ENCODE peak calls at places on chromosomes 7 and 10, in seven cellular contexts. S, H, A, G, D, X and R are unnamed samples.

GRCh38 chr7:7176421-7177043 is 5.8 kb upstream of the C1GALT1 start:
- DNase-seq in D (peak; percentile 80), G (no peak), A (no peak), S (no peak), H (peak; percentile 98), X (peak; percentile 49), R (no peak)

GRCh38 chr10:86857097-86857825 is 100.2 kb downstream of the MMRN2 start:
- DNase-seq in D (no peak), X (peak; percentile 52), S (no peak), H (peak; percentile 86), A (no peak), G (no peak), R (no peak)

GRCh38 chr10:85319826-85320225 is 991.4 kb downstream of the CCSER2 start:
- DNase-seq in D (no peak), X (no peak), G (peak; percentile 53), S (no peak), H (no peak), A (peak; percentile 4), R (no peak)

GRCh38 chr7:36315309-36315948 is 74.2 kb upstream of the ANLN start:
- DNase-seq in D (no peak), G (no peak), A (no peak), H (peak; percentile 23), S (no peak), X (no peak), R (no peak)

GRCh38 chr10:80158598-80159127 is 26.1 kb downstream of the PLAC9 start:
- DNase-seq in H (peak; percentile 96), A (peak; percentile 62), S (no peak), G (peak; percentile 88), D (peak; percentile 92), X (peak; percentile 97), R (peak; percentile 96)

GRCh38 chr7:17710312-17710711 is 230.0 kb downstream of the SNX13 start:
- DNase-seq in A (no peak), D (no peak), H (no peak), G (no peak), X (no peak), S (no peak), R (no peak)

GRCh38 chr10:77710081-77710551 is 72.5 kb upstream of the KCNMA1 start:
- DNase-seq in G (no peak), H (no peak), D (no peak), A (no peak), X (no peak), S (no peak), R (no peak)

GRCh38 chr10:133529576-133529946 is 2.4 kb downstream of the CYP2E1 start:
- DNase-seq in A (no peak), X (no peak), S (no peak), H (no peak), D (no peak), G (no peak), R (no peak)

GRCh38 chr10:122128357-122128756 is 139.4 kb downstream of the TACC2 start:
- DNase-seq in G (peak; percentile 82), A (no peak), H (peak; percentile 91), S (no peak), D (no peak), X (no peak), R (no peak)

GRCh38 chr10:97892506-97892905 is 42.9 kb downstream of the GOLGA7B start:
- DNase-seq in S (no peak), G (no peak), A (no peak), H (no peak), X (no peak), D (no peak), R (no peak)

GRCh38 chr7:134534633-134535032 is 7.3 kb downstream of the AKR1B10 start:
- DNase-seq in D (no peak), A (no peak), G (no peak), H (no peak), X (no peak), S (no peak), R (no peak)

GRCh38 chr7:96045919-96046318 is 273.6 kb downstream of the DYNC1I1 start:
- DNase-seq in D (no peak), H (no peak), A (no peak), G (no peak), S (no peak), X (no peak), R (no peak)

GRCh38 chr7:155962191-155962967 is 150.1 kb upstream of the SHH start:
- DNase-seq in D (no peak), G (no peak), A (no peak), S (no peak), X (peak; percentile 76), H (peak; percentile 5), R (no peak)

GRCh38 chr7:94374721-94375120 is 20.0 kb upstream of the COL1A2 start:
- DNase-seq in A (no peak), G (no peak), X (no peak), H (peak; percentile 62), D (no peak), S (no peak), R (no peak)

GRCh38 chr10:96614515-96614914 is 27.7 kb upstream of the TM9SF3 start:
- DNase-seq in S (no peak), A (peak; percentile 36), H (peak; percentile 91), G (no peak), X (peak; percentile 90), D (no peak), R (no peak)

GRCh38 chr7:5997210-5997808 is 11.5 kb downstream of the PMS2 start:
- DNase-seq in G (peak; percentile 20), A (peak; percentile 74), X (peak; percentile 51), H (peak; percentile 82), D (no peak), S (no peak), R (no peak)

GRCh38 chr7:18356195-18356645 is 139.3 kb upstream of the HDAC9 start:
- DNase-seq in H (peak; percentile 56), A (peak; percentile 34), D (peak; percentile 42), G (no peak), S (no peak), X (no peak), R (no peak)

GRCh38 chr7:101841328-101841727 is 23.9 kb downstream of the CUX1 start:
- DNase-seq in A (no peak), D (no peak), X (no peak), H (no peak), S (peak; percentile 9), G (no peak), R (no peak)

GRCh38 chr10:118944959-118945622 is 84.4 kb upstream of the NANOS1 start:
- DNase-seq in X (peak; percentile 3), D (no peak), A (no peak), H (no peak), S (no peak), G (no peak), R (no peak)

GRCh38 chr7:148078126-148078525 is 512.4 kb upstream of the C7orf33 start:
- DNase-seq in S (no peak), A (no peak), D (no peak), G (no peak), X (no peak), H (no peak), R (no peak)

GRCh38 chr10:130177250-130177649 is 41.1 kb downstream of the GLRX3 start:
- DNase-seq in S (no peak), D (no peak), H (no peak), X (no peak), G (no peak), A (no peak), R (no peak)

DNA sequence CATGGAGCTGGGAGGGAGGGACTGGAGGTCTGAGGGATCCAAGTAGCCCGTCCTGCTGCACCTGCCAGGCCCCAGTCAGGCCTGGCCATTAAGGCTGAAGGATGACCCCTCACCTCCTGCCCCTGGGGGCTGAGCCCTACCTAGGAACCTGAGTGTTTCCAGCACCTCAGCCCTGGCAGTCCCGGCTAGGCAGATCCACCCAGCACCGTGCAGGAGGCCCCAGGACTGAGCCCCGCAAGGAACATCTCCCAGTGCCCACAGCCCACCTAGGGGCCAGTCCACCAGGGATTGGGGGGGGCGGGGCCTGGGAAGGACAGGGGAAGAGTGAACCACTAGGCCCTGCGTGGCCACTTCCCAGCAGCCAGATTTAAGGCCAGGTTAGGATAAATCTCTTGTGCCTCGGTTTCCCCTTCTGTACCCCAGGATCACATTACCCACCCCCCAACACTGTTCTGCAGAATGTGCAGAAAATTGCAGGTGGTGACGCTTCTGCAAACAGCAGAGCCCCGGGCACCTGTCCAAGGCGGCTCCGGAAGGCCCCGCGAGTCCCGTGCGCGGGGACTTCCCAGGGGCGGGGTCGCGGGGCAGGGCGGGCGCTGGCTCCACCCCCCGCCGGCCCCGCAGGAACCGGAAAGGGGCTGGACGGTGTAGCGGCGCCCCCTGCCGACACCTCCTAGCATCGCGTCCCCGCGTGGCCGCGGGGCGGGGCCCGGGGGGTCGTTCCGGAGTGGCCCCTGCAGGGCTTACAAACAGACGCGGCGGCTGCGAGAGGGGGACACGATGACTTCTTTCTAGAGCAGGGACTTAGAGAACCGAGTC is 55.9 kb downstream of the PWWP2B start:
- DNase-seq in X (peak; percentile 72), S (peak; percentile 95), A (peak; percentile 100), H (peak; percentile 84), D (no peak), G (peak; percentile 85), R (no peak)
- H3K27ac ChIP-seq in X (no peak overlapping the region), S (peak overlapping the region; percentile 60), A (no peak overlapping the region), H (no peak overlapping the region), D (peak overlapping the region; percentile 67), G (no peak overlapping the region), R (no peak overlapping the region)

GRCh38 chr7:540997-541396 is 21.4 kb upstream of the PDGFA start:
- DNase-seq in H (no peak), A (no peak), X (no peak), G (no peak), S (no peak), D (no peak), R (no peak)
- H3K27ac ChIP-seq in H (no peak overlapping the region), A (peak overlapping the region; percentile 53), X (no peak overlapping the region), G (no peak overlapping the region), S (no peak overlapping the region), D (no peak overlapping the region), R (no peak overlapping the region)

DNA sequence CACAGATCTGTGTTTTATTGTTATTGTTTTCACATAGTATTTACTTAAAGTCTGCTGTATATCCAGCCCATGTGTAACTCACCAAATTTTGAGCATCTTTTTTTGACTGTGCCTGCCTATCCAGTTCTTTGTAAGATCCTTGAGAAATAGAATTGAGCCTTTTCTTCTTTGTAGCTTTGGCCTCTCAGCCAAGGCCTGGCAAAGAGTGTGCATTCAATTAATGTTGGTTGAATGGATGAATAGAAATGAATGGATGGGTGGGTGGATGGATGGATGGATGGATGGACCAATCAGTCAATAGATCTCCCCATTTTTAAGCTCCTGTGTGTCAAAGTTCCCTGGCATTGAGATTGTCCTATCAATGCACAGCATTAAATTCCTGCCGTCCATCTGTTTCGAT is 20.9 kb upstream of the ADRB1 start:
- DNase-seq in G (no peak), H (no peak), X (no peak), S (no peak), D (no peak), A (no peak), R (no peak)
- H3K27ac ChIP-seq in G (peak overlapping the region; percentile 81), H (no peak overlapping the region), X (no peak overlapping the region), S (no peak overlapping the region), D (no peak overlapping the region), A (no peak overlapping the region), R (no peak overlapping the region)

GRCh38 chr10:82880776-82881175 is 1005.8 kb downstream of the NRG3 start:
- DNase-seq in A (no peak), S (no peak), D (no peak), X (no peak), H (no peak), G (no peak), R (no peak)
- H3K27ac ChIP-seq in A (no peak overlapping the region), S (no peak overlapping the region), D (no peak overlapping the region), X (no peak overlapping the region), H (no peak overlapping the region), G (no peak overlapping the region), R (no peak overlapping the region)

GRCh38 chr7:91005024-91005423 is 259.2 kb upstream of the FZD1 start:
- DNase-seq in H (no peak), D (no peak), G (no peak), S (no peak), A (no peak), X (no peak), R (no peak)
- H3K27ac ChIP-seq in H (no peak overlapping the region), D (no peak overlapping the region), G (no peak overlapping the region), S (no peak overlapping the region), A (no peak overlapping the region), X (no peak overlapping the region), R (no peak overlapping the region)

GRCh38 chr10:73910401-73910763 is 550 bp upstream of the PLAU start:
- DNase-seq in G (no peak), H (no peak), D (no peak), A (peak; percentile 56), S (no peak), X (no peak), R (no peak)
- H3K27ac ChIP-seq in G (peak overlapping the region; percentile 92), H (no peak overlapping the region), D (peak overlapping the region; percentile 97), A (no peak overlapping the region), S (peak overlapping the region; percentile 75), X (no peak overlapping the region), R (no peak overlapping the region)